ENCODE peak calls at places on chromosomes 6 and 20, in nine cellular contexts. Y is lung; V is heart right ventricle; M is renal cortical epithelial cell; N is stimulated activated CD4-positive, alpha-beta T cell treated with anti-CD3 and anti-CD28 coated beads, Interleukin-4, amount 100 ng/mL, for 1 hour; O is NCI-H1105; J is stimulated activated CD8-positive, alpha-beta memory T cell treated with anti-CD3 and anti-CD28 coated beads, Interleukin-4, amount 100 ng/mL, for 4 hours; F is A549; U is ELR. W is an unnamed sample.

GRCh38 chr20:15528386-15529111 is 1044.7 kb downstream of the KIF16B start:
- DNase-seq in J (no peak), O (no peak), N (no peak), F (no peak), V (no peak), M (no peak), U (no peak), Y (no peak), W (no peak)

GRCh38 chr20:58585753-58586540 is 65.1 kb upstream of the STX16 start:
- DNase-seq in Y (no peak), V (no peak), O (no peak), F (no peak), N (no peak), M (no peak), J (no peak), U (no peak), W (no peak)

GRCh38 chr6:140923048-140923447 is 1209.7 kb upstream of the GJE1 start:
- DNase-seq in J (no peak), Y (no peak), F (no peak), M (no peak), U (no peak), V (no peak), O (no peak), N (no peak), W (no peak)

GRCh38 chr20:16555754-16556153 is 17.5 kb downstream of the KIF16B start:
- DNase-seq in M (no peak), Y (no peak), O (no peak), U (no peak), J (no peak), N (no peak), V (no peak), F (no peak), W (no peak)

GRCh38 chr6:20497200-20497820 is 36.9 kb upstream of the CDKAL1 start:
- DNase-seq in O (no peak), J (no peak), N (no peak), U (peak; percentile 34), Y (no peak), V (no peak), M (peak; percentile 13), F (no peak), W (no peak)

GRCh38 chr6:124799638-124800037 is 162.6 kb upstream of the RNF217 start:
- DNase-seq in J (no peak), U (no peak), Y (no peak), O (no peak), N (no peak), V (no peak), F (no peak), M (no peak), W (no peak)

GRCh38 chr6:119446623-119447008 is 97.1 kb upstream of the MAN1A1 start:
- DNase-seq in V (peak; percentile 36), U (no peak), Y (peak; percentile 80), O (no peak), N (no peak), J (no peak), F (no peak), M (peak; percentile 87), W (no peak)

GRCh38 chr6:1911476-1911875 is 301.8 kb downstream of the FOXC1 start:
- DNase-seq in J (no peak), Y (no peak), O (no peak), F (no peak), N (no peak), V (no peak), M (peak; percentile 62), U (no peak), W (no peak)

GRCh38 chr20:45545754-45546453 is 1.3 kb downstream of the EPPIN start:
- DNase-seq in Y (no peak), F (peak; percentile 21), U (peak; percentile 60), V (no peak), J (no peak), O (peak; percentile 19), N (no peak), M (peak; percentile 30), W (peak; percentile 8)

GRCh38 chr6:44542401-44543116 is 155.1 kb downstream of the CDC5L start:
- DNase-seq in J (no peak), M (no peak), F (no peak), Y (no peak), N (no peak), O (no peak), V (no peak), U (no peak), W (no peak)

GRCh38 chr20:46151936-46152335 is 33.8 kb downstream of the CD40 start:
- DNase-seq in U (peak; percentile 14), F (peak; percentile 68), J (no peak), V (no peak), Y (no peak), M (no peak), N (peak; percentile 5), O (no peak), W (peak; percentile 56)

GRCh38 chr6:11462742-11463414 is 74.7 kb upstream of the TMEM170B start:
- DNase-seq in Y (peak; percentile 34), N (no peak), F (no peak), M (no peak), J (no peak), O (no peak), U (no peak), V (no peak), W (no peak)

W was measured in HAP-1.